ENCODE peak calls at places on chromosomes 5 and 9, in four cellular contexts. M, J, H and W are unnamed samples.

GRCh38 chr5:18393546-18393945 is 759.3 kb downstream of the TAF11L14 start:
- DNase-seq in M (no peak), J (no peak), H (no peak), W (no peak)

GRCh38 chr5:124519396-124519795 is 227.0 kb downstream of the ZNF608 start:
- DNase-seq in M (peak), J (no peak), H (no peak), W (no peak)

GRCh38 chr9:110626109-110626829 is 42.3 kb upstream of the MUSK start:
- DNase-seq in M (peak), J (no peak), H (no peak), W (no peak)

GRCh38 chr9:81877047-81877446 is 51.2 kb upstream of the SPATA31D4 start:
- DNase-seq in M (no peak), J (no peak), H (no peak), W (no peak)

GRCh38 chr5:140596364-140596763 is 31.7 kb downstream of the SLC35A4 start:
- DNase-seq in M (no peak), J (no peak), H (no peak), W (no peak)

GRCh38 chr5:177362871-177363507 is 5.3 kb downstream of the RGS14 start:
- DNase-seq in M (no peak), J (peak), H (peak), W (no peak)

GRCh38 chr5:145777445-145778063 is 57.6 kb downstream of the PRELID2 start:
- DNase-seq in M (no peak), J (no peak), H (no peak), W (no peak)

GRCh38 chr5:180343110-180343845 is 9.9 kb downstream of the GFPT2 start:
- DNase-seq in M (no peak), J (no peak), H (no peak), W (no peak)

GRCh38 chr5:53035868-53036381 is 46.8 kb downstream of the ITGA2 start:
- DNase-seq in M (no peak), J (peak), H (no peak), W (no peak)

GRCh38 chr5:31382051-31382878 is 149.6 kb downstream of the DROSHA start:
- DNase-seq in M (peak), J (no peak), H (no peak), W (no peak)

GRCh38 chr9:109264865-109265532 is 55.9 kb downstream of the EPB41L4B start:
- DNase-seq in M (no peak), J (no peak), H (no peak), W (no peak)

GRCh38 chr5:81232449-81233079 is 558 bp upstream of the CKMT2 start:
- DNase-seq in M (no peak), J (no peak), H (no peak), W (no peak)

GRCh38 chr5:11692636-11693035 is 211.6 kb downstream of the CTNND2 start:
- DNase-seq in M (no peak), J (no peak), H (no peak), W (no peak)

GRCh38 chr5:61631438-61631941 is 299.4 kb downstream of the ZSWIM6 start:
- DNase-seq in M (no peak), J (no peak), H (no peak), W (no peak)

GRCh38 chr9:37996050-37996811 is 72.8 kb downstream of the SHB start:
- DNase-seq in M (no peak), J (peak), H (no peak), W (no peak)

GRCh38 chr9:108083160-108083559 is 593.6 kb upstream of the KLF4 start:
- DNase-seq in M (no peak), J (no peak), H (no peak), W (no peak)

GRCh38 chr5:6397536-6398269 is 19.4 kb upstream of the MED10 start:
- DNase-seq in M (no peak), J (no peak), H (no peak), W (no peak)

GRCh38 chr5:175797521-175798038 is 73.8 kb upstream of the CPLX2 start:
- DNase-seq in M (no peak), J (no peak), H (no peak), W (peak)

GRCh38 chr9:108634164-108634563 is 221.6 kb downstream of the ACTL7B start:
- DNase-seq in M (no peak), J (peak), H (no peak), W (no peak)

GRCh38 chr5:68178579-68178978 is 37.0 kb upstream of the PIK3R1 start:
- DNase-seq in M (no peak), J (peak), H (no peak), W (no peak)

GRCh38 chr5:142233083-142234032 is 91.5 kb downstream of the SPRY4 start:
- DNase-seq in M (no peak), J (no peak), H (no peak), W (no peak)

GRCh38 chr9:124306098-124306735 is 48.5 kb downstream of the NEK6 start:
- DNase-seq in M (no peak), J (peak), H (no peak), W (peak)

GRCh38 chr9:3824062-3824461 is 298.3 kb upstream of the RFX3 start:
- DNase-seq in M (no peak), J (no peak), H (no peak), W (no peak)

GRCh38 chr5:2508514-2508913 is 243.0 kb downstream of the IRX2 start:
- DNase-seq in M (no peak), J (no peak), H (no peak), W (no peak)

GRCh38 chr9:109454041-109454440 is 44.1 kb downstream of the PTPN3 start:
- DNase-seq in M (no peak), J (no peak), H (no peak), W (no peak)

GRCh38 chr9:75084081-75084672 is 3.8 kb downstream of the NMRK1 start:
- DNase-seq in M (no peak), J (no peak), H (no peak), W (no peak)

GRCh38 chr9:38024036-38024681 is 44.9 kb downstream of the SHB start:
- DNase-seq in M (no peak), J (no peak), H (no peak), W (no peak)

GRCh38 chr5:97224112-97224750 is 41.2 kb upstream of the RIOK2 start:
- DNase-seq in M (no peak), J (no peak), H (no peak), W (no peak)

GRCh38 chr5:91841423-91841822 is 458.3 kb upstream of the ARRDC3 start:
- DNase-seq in M (no peak), J (no peak), H (no peak), W (no peak)

GRCh38 chr9:33443047-33443446 is 4.3 kb downstream of the AQP3 start:
- DNase-seq in M (no peak), J (no peak), H (no peak), W (no peak)
- TF ChIP-seq SPI1 in M (no peak), J (no peak), H (no peak), W (no peak)

GRCh38 chr9:72334658-72335337 is 30.2 kb downstream of the ZFAND5 start:
- DNase-seq in M (no peak), J (no peak), H (no peak), W (no peak)
- TF ChIP-seq SPI1 in M (no peak), J (no peak), H (no peak), W (no peak)

GRCh38 chr5:76527685-76528161 is 95.5 kb downstream of the F2RL2 start:
- DNase-seq in M (no peak), J (no peak), H (no peak), W (no peak)
- TF ChIP-seq SPI1 in M (no peak), J (no peak), H (no peak), W (no peak)

DNA sequence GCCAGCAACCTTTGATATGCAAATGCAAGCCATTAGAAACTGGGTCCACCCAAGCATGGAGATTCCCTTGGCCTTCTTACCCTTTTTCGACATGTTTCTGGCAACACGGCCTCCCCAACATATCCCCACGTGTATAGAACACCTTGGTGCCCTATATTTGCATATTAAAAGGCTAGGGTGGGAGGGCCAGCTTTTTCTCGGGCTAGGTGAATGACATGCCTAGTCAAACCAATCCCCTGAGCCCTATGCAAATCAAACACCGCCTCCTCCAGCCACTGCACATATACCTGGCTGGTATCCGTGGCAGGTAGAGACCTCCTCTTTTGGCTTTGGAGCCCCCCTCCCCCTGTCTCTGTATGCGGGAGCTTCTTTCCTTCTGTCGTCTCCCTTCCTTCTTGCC is 55.7 kb upstream of the ZFR start:
- DNase-seq in M (no peak), J (no peak), H (no peak), W (no peak)
- TF ChIP-seq SPI1 in M (no peak), J (no peak), H (no peak), W (no peak)

DNA sequence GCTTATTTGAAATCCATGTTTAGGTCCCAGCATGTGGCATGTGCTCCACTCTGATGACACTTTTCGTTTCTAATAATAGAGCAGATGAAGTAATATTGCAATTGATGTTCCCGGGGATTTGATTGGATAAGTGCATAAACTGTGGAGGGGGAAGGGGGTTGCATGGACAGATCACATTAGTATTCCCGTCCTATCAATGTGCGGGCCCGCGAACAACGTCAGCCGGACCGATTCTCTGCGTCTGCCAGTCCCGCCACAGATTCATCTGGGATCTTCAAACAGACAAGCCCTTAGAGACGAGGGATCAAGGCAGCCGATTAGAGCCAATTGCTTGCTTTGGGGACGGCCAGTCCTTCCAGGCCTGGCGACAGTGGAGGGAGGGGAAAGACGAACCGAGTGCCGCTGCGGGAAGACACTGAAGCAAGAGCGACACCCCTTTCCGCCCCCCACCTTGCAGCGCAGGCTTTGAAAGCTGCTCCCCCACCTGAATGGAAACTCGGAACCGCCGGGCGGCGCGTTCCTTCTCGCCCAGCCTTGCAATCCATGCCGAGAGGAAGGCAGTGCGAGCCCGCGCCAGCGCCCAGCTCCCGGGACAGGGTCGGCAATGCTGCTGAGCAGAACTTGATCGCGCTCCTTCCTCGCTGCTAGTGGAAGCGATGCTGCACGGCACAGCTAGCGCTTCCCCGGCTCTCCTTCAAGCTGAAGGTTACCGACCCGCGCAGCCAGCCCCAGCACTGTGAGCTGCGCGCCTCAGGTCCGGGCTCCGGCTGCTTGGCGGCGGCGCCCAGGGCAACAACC is at the start of gene RGS7BP:
- DNase-seq in M (no peak), J (no peak), H (peak), W (no peak)
- TF ChIP-seq SPI1 in M (no peak), J (no peak), H (no peak), W (no peak)

DNA sequence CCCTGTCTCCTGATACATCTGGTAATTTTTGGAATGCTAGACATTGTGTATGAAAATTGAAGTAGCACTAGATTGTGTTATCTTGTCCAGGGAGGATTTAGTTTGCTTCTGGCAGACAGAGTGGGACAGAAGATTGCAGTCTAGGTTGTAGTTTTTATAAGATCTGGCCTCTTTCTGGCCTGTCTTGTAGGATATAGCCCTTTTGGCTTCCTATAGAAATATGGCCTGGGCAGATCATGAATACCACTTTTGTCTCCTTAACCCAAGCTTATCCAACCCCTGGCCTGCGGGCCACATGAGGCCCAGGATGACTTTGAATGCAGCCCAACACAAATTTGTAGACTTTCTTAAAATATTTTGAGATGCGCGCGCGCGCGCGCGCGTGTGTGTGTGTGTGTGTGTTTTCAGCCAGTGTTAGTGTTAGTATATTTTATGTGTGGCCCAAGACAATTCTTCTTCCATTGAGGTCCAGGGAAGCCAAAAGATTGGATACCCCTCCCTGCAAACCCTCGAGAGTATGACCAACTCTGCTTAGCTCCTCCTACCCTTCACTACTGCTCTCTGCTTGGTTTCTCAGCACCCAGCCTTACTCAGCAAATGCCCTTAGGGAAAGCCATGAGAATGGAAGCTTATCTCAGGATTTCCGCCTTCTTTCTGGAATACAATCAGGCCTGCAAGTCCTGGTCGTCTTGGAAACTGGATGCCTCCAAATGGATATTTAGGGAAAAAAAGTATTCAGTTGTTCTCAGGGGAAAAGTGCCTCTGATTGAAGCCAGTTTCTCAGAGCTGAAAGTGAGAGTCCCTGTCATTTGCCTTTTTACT is 26.6 kb downstream of the ANKRD33B start:
- DNase-seq in M (no peak), J (peak), H (no peak), W (no peak)
- TF ChIP-seq SPI1 in M (no peak), J (no peak), H (no peak), W (no peak)

GRCh38 chr9:113931140-113931539 is 55.0 kb downstream of the ZNF618 start:
- DNase-seq in M (no peak), J (no peak), H (no peak), W (no peak)
- TF ChIP-seq SPI1 in M (no peak), J (no peak), H (no peak), W (no peak)

GRCh38 chr9:135474915-135475314 is 4.7 kb upstream of the PPP1R26 start:
- DNase-seq in M (no peak), J (peak), H (no peak), W (no peak)

GRCh38 chr9:135476561-135476960 is 3.0 kb upstream of the PPP1R26 start:
- DNase-seq in M (no peak), J (no peak), H (no peak), W (no peak)

GRCh38 chr9:135473972-135474543 is 5.5 kb upstream of the PPP1R26 start:
- DNase-seq in M (no peak), J (no peak), H (no peak), W (no peak)

GRCh38 chr9:135468866-135469521 is 10.6 kb upstream of the PPP1R26 start:
- DNase-seq in M (no peak), J (peak), H (no peak), W (no peak)

GRCh38 chr9:135471751-135472640 is 7.6 kb upstream of the PPP1R26 start:
- DNase-seq in M (no peak), J (peak), H (no peak), W (no peak)
- TF ChIP-seq SPI1 in M (no peak), J (no peak), H (no peak), W (no peak)